ENCODE peak calls at places on chromosome 9, in seven cellular contexts. Y, V, T, N, S, J and H are unnamed samples.
A peak's percentile ranks its signal among the peaks of the same experiment; 100 is the strongest.

GRCh38 chr9:126329476-126330275 is 3.0 kb downstream of the MVB12B start:
- DNase-seq in Y (no peak), V (no peak), T (peak; percentile 50), N (no peak), S (no peak), J (no peak), H (no peak)

GRCh38 chr9:85502815-85503643 is 238.7 kb downstream of the AGTPBP1 start:
- DNase-seq in Y (no peak), V (no peak), T (no peak), N (no peak), S (no peak), J (no peak), H (no peak)

GRCh38 chr9:130421802-130422276 is 22.9 kb upstream of the ASS1 start:
- DNase-seq in Y (no peak), V (no peak), T (no peak), N (peak; percentile 81), S (peak; percentile 99), J (peak; percentile 68), H (no peak)

GRCh38 chr9:84754461-84754860 is 84.9 kb downstream of the NTRK2 start:
- DNase-seq in Y (no peak), V (no peak), T (no peak), N (no peak), S (no peak), J (no peak), H (no peak)

GRCh38 chr9:109190151-109190550 is 23.1 kb upstream of the FRRS1L start:
- DNase-seq in Y (no peak), V (no peak), T (no peak), N (no peak), S (no peak), J (no peak), H (no peak)

GRCh38 chr9:4334439-4334838 is 34.6 kb upstream of the GLIS3 start:
- DNase-seq in Y (no peak), V (no peak), T (peak; percentile 79), N (no peak), S (no peak), J (no peak), H (no peak)

GRCh38 chr9:35776018-35776417 is 15.4 kb upstream of the NPR2 start:
- DNase-seq in Y (no peak), V (no peak), T (no peak), N (no peak), S (no peak), J (no peak), H (no peak)

GRCh38 chr9:96071245-96072124 is 196.0 kb downstream of the ERCC6L2 start:
- DNase-seq in Y (peak; percentile 21), V (no peak), T (no peak), N (no peak), S (peak; percentile 44), J (peak; percentile 62), H (no peak)

GRCh38 chr9:5900622-5901021 is 9.9 kb downstream of the MLANA start:
- DNase-seq in Y (no peak), V (no peak), T (no peak), N (no peak), S (peak; percentile 29), J (no peak), H (no peak)

GRCh38 chr9:81826541-81826906 is 101.7 kb upstream of the SPATA31D4 start:
- DNase-seq in Y (no peak), V (no peak), T (no peak), N (no peak), S (peak; percentile 22), J (peak; percentile 90), H (no peak)

GRCh38 chr9:117763314-117763713 is 59.1 kb downstream of the TLR4 start:
- DNase-seq in Y (no peak), V (no peak), T (no peak), N (no peak), S (peak; percentile 70), J (no peak), H (no peak)

GRCh38 chr9:2764371-2764770 is 47.1 kb downstream of the KCNV2 start:
- DNase-seq in Y (no peak), V (no peak), T (no peak), N (no peak), S (no peak), J (no peak), H (no peak)

GRCh38 chr9:100673249-100673648 is 95.4 kb downstream of the CAVIN4 start:
- DNase-seq in Y (no peak), V (no peak), T (no peak), N (no peak), S (no peak), J (no peak), H (no peak)

GRCh38 chr9:128034821-128035764 is 32.0 kb downstream of the NAIF1 start:
- DNase-seq in Y (peak; percentile 76), V (peak; percentile 61), T (peak; percentile 84), N (peak; percentile 23), S (peak; percentile 82), J (peak; percentile 84), H (peak; percentile 57)

GRCh38 chr9:126705767-126706697 is 92.3 kb downstream of the LMX1B start:
- DNase-seq in Y (no peak), V (peak; percentile 51), T (peak; percentile 35), N (no peak), S (peak; percentile 41), J (peak; percentile 12), H (no peak)

GRCh38 chr9:88732128-88732527 is 197.2 kb downstream of the NXNL2 start:
- DNase-seq in Y (no peak), V (no peak), T (no peak), N (no peak), S (no peak), J (peak; percentile 96), H (no peak)

GRCh38 chr9:115715656-115716055 is 437.9 kb upstream of the PAPPA start:
- DNase-seq in Y (no peak), V (no peak), T (no peak), N (no peak), S (no peak), J (no peak), H (no peak)

GRCh38 chr9:96031366-96031824 is 155.9 kb downstream of the ERCC6L2 start:
- DNase-seq in Y (no peak), V (no peak), T (peak; percentile 91), N (no peak), S (peak; percentile 39), J (peak; percentile 73), H (no peak)

GRCh38 chr9:16138961-16139441 is 586.2 kb downstream of the CCDC171 start:
- DNase-seq in Y (no peak), V (no peak), T (no peak), N (peak; percentile 51), S (no peak), J (peak; percentile 86), H (no peak)

GRCh38 chr9:137948642-137949041 is 71.1 kb downstream of the CACNA1B start:
- DNase-seq in Y (no peak), V (no peak), T (no peak), N (no peak), S (no peak), J (no peak), H (no peak)

GRCh38 chr9:137949260-137949659 is 71.7 kb downstream of the CACNA1B start:
- DNase-seq in Y (no peak), V (no peak), T (no peak), N (no peak), S (no peak), J (no peak), H (no peak)

GRCh38 chr9:137943655-137944054 is 66.1 kb downstream of the CACNA1B start:
- DNase-seq in Y (no peak), V (no peak), T (no peak), N (no peak), S (no peak), J (no peak), H (no peak)

GRCh38 chr9:137947012-137947411 is 69.4 kb downstream of the CACNA1B start:
- DNase-seq in Y (no peak), V (no peak), T (no peak), N (no peak), S (no peak), J (no peak), H (no peak)

DNA sequence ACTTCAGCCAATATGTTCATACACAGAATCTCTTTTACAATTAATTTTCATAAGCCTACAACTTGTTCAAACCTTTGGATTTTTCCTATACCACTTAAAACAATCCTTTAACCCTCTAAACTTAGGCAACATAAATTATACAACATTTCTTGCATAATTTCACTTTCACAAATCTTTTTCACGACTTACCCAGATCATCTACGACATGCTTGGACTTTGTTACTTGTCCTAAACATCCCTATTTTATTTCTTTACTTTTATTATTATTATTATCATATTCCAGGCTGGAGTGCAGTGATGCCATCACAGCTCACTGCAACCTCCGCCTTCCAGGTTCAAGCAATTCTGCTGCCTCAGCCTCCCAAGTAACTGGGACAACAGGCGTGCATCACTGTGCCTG is 68.0 kb downstream of the CACNA1B start:
- DNase-seq in Y (no peak), V (no peak), T (no peak), N (no peak), S (no peak), J (peak; percentile 4), H (no peak)
- H3K9me3 ChIP-seq in Y (peaks cover 27% of the 10 kb centered on the region), V (peaks cover 13% of the 10 kb centered on the region), T (no peaks in the 10 kb centered on the region), N (peaks cover 52% of the 10 kb centered on the region), S (peaks cover 43% of the 10 kb centered on the region), J (peaks cover 5% of the 10 kb centered on the region), H (peaks cover 22% of the 10 kb centered on the region)

DNA sequence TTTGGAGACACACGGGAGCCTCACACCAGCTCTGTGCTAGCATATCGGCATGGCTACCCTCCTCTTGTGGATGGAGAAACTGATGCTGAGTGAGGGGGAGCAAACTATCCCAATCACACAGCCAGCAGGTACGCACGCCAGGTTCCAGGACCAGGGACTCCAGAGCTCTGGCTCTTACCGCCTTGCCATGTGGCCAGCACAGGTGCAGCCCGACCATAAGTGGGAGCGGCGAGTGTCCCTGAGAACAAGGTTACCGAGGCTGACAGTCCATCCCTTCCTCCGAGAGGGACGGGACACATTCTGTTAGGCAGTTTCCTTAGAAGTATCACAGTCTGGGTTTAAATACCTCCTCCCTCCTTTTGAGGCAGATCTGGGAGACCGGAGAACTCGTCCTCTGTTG is 86.0 kb downstream of the PAX5 start:
- DNase-seq in Y (no peak), V (no peak), T (no peak), N (no peak), S (no peak), J (no peak), H (no peak)
- H3K4me3 ChIP-seq in Y (no peak overlapping the region), V (no peak overlapping the region), T (no peak overlapping the region), N (no peak overlapping the region), S (no peak overlapping the region), J (no peak overlapping the region), H (no peak overlapping the region)

DNA sequence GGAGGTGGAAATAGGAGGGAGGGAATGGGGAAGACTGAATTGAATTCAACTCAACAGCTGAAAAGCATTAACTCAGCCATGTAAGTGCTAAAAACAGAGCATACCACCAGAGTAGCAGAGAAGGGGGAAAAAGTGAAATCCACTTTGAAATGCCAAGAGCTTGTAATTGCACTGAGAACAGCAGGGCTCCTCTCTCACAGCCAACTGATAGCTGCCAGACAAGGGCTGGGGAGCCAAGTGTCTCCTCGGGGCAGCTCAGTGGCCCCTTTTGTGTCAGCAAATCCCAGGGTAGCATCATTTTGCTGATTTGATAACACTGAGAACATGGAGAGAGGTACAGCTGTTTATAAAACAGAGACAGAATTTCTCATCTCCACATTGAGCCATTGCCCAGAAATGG is 182.5 kb downstream of the FRMD3 start:
- DNase-seq in Y (no peak), V (no peak), T (no peak), N (no peak), S (peak; percentile 11), J (no peak), H (no peak)
- H3K27ac ChIP-seq in Y (no peak overlapping the region), V (no peak overlapping the region), T (no peak overlapping the region), N (no peak overlapping the region), S (no peak overlapping the region), J (no peak overlapping the region), H (no peak overlapping the region)

DNA sequence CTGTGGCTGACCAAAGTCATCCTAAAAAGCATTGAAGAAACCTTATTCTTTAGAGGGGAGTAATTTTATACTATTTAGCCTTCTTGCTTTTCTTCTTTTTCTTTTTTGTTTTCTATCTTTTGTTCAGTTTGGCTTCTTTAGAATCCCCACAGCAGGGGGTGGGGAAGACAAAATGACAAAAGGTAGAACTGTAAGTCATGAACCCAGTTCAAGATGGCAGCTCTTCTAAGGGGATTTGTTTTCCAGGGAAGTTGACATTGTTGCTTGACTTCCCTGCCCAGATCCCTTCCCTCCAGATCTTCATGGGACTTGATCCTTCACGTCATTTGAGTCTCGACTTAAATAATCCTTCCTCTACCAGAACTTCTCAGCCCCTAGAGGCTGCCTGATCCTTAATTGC is 692.5 kb upstream of the DMAC1 start:
- DNase-seq in Y (peak; percentile 30), V (no peak), T (no peak), N (no peak), S (no peak), J (no peak), H (no peak)
- H3K9me3 ChIP-seq in Y (peaks cover 11% of the 10 kb centered on the region), V (no peaks in the 10 kb centered on the region), T (no peaks in the 10 kb centered on the region), N (no peaks in the 10 kb centered on the region), S (no peaks in the 10 kb centered on the region), J (no peaks in the 10 kb centered on the region), H (no peaks in the 10 kb centered on the region)